ENCODE peak calls at places on chromosomes 2 and 18, in five cellular contexts. One of them, this sample, is unnamed.

GRCh38 chr2:149732001-149732685 is 144.6 kb upstream of the MMADHC start:
- DNase-seq in H9: no peak
- DNase-seq in neuronal stem cell: no peak
- DNase-seq in mesenchymal stem cell: peak; percentile 55
- DNase-seq in IMR-90: peak; percentile 54
- DNase-seq in this sample: no peak

GRCh38 chr18:35247412-35248249 is 6.8 kb downstream of the ZNF397 start:
- DNase-seq in neuronal stem cell: no peak
- DNase-seq in mesenchymal stem cell: no peak
- DNase-seq in IMR-90: no peak
- DNase-seq in H9: no peak
- DNase-seq in this sample: no peak

GRCh38 chr2:84194906-84195644 is 264.0 kb downstream of the SUCLG1 start:
- DNase-seq in neuronal stem cell: no peak
- DNase-seq in IMR-90: no peak
- DNase-seq in H9: no peak
- DNase-seq in mesenchymal stem cell: no peak
- DNase-seq in this sample: no peak

GRCh38 chr2:28981016-28981441 is at the start of gene TOGARAM2:
- DNase-seq in IMR-90: peak; percentile 51
- DNase-seq in neuronal stem cell: no peak
- DNase-seq in H9: no peak
- DNase-seq in mesenchymal stem cell: peak; percentile 65
- DNase-seq in this sample: no peak

GRCh38 chr18:21110667-21111350 is 804 bp downstream of the ROCK1 start:
- DNase-seq in mesenchymal stem cell: peak; percentile 56
- DNase-seq in neuronal stem cell: peak; percentile 29
- DNase-seq in IMR-90: peak; percentile 46
- DNase-seq in H9: peak; percentile 38
- DNase-seq in this sample: peak; percentile 67

GRCh38 chr2:7795358-7796199 is 878.4 kb downstream of the RNF144A start:
- DNase-seq in IMR-90: peak; percentile 25
- DNase-seq in neuronal stem cell: no peak
- DNase-seq in mesenchymal stem cell: peak; percentile 20
- DNase-seq in H9: no peak
- DNase-seq in this sample: no peak

GRCh38 chr2:9146656-9147055 is 60.0 kb upstream of the ASAP2 start:
- DNase-seq in mesenchymal stem cell: no peak
- DNase-seq in IMR-90: no peak
- DNase-seq in H9: no peak
- DNase-seq in neuronal stem cell: no peak
- DNase-seq in this sample: no peak

GRCh38 chr2:104102615-104103014 is 751.3 kb upstream of the POU3F3 start:
- DNase-seq in mesenchymal stem cell: no peak
- DNase-seq in IMR-90: no peak
- DNase-seq in H9: no peak
- DNase-seq in neuronal stem cell: no peak
- DNase-seq in this sample: no peak

GRCh38 chr2:23092831-23093230 is 292.1 kb upstream of the KLHL29 start:
- DNase-seq in mesenchymal stem cell: peak; percentile 1
- DNase-seq in H9: no peak
- DNase-seq in IMR-90: peak; percentile 2
- DNase-seq in neuronal stem cell: peak; percentile 53
- DNase-seq in this sample: no peak

GRCh38 chr2:121076501-121076820 is 208.5 kb downstream of the TFCP2L1 start:
- DNase-seq in IMR-90: no peak
- DNase-seq in mesenchymal stem cell: no peak
- DNase-seq in neuronal stem cell: no peak
- DNase-seq in H9: no peak
- DNase-seq in this sample: peak; percentile 68

GRCh38 chr2:235860846-235861245 is 307.3 kb downstream of the GBX2 start:
- DNase-seq in H9: no peak
- DNase-seq in neuronal stem cell: no peak
- DNase-seq in mesenchymal stem cell: no peak
- DNase-seq in IMR-90: peak; percentile 10
- DNase-seq in this sample: no peak

GRCh38 chr2:64767670-64768425 is 114.1 kb upstream of the SERTAD2 start:
- DNase-seq in H9: peak; percentile 75
- DNase-seq in IMR-90: peak; percentile 89
- DNase-seq in neuronal stem cell: peak; percentile 79
- DNase-seq in mesenchymal stem cell: peak; percentile 93
- DNase-seq in this sample: peak; percentile 82
- H4K91ac ChIP-seq in H9: no peak overlapping the region
- H4K91ac ChIP-seq in IMR-90: peak overlapping the region; percentile 82
- H4K91ac ChIP-seq in neuronal stem cell: peak overlapping the region; percentile 97
- H4K91ac ChIP-seq in mesenchymal stem cell: peak overlapping the region; percentile 96
- H4K91ac ChIP-seq in this sample: no peak overlapping the region

DNA sequence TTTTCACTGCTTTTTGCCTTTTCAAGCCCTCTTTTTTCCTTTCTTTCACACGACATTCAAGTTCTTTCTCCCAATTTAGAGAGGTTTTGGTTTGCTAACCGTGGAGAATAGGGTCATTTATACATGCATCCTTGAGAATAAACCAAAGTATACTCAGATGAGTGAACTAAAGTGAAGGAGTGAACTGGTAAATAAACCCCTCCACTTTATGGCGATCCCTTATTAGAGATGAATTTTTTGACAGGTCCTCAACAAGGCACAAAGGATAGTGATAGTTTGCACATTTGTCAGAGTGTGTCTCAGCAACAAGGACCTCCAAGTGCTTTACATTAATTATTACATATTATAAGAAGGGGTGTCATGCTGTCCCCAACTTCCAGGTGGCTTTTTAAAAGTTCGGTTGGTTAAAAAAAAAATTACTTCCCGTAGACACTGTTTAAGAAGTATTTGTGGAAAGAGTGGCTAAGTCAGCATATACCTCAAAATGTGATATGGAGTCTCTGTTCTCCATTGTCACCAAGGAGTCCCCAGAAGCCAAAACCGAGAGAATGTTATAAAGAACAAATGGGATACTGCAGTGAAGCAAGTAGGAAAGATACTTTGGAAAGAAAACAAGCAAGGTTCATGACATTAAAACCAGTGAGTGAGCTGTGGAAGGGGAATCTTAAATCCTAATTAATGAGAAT is 1.7 kb upstream of the SLC40A1 start:
- DNase-seq in IMR-90: no peak
- DNase-seq in mesenchymal stem cell: no peak
- DNase-seq in neuronal stem cell: no peak
- DNase-seq in H9: no peak
- DNase-seq in this sample: no peak
- H4K91ac ChIP-seq in IMR-90: no peak overlapping the region
- H4K91ac ChIP-seq in mesenchymal stem cell: no peak overlapping the region
- H4K91ac ChIP-seq in neuronal stem cell: no peak overlapping the region
- H4K91ac ChIP-seq in H9: no peak overlapping the region
- H4K91ac ChIP-seq in this sample: no peak overlapping the region

GRCh38 chr2:74441690-74442482 is at the start of gene RTKN:
- DNase-seq in neuronal stem cell: peak; percentile 50
- DNase-seq in mesenchymal stem cell: no peak
- DNase-seq in IMR-90: no peak
- DNase-seq in H9: peak; percentile 87
- DNase-seq in this sample: peak; percentile 94
- H4K91ac ChIP-seq in neuronal stem cell: no peak within 1 kb of the TSS
- H4K91ac ChIP-seq in mesenchymal stem cell: peak within 1 kb of the TSS; percentile 10
- H4K91ac ChIP-seq in IMR-90: peak within 1 kb of the TSS; percentile 73
- H4K91ac ChIP-seq in H9: no peak within 1 kb of the TSS
- H4K91ac ChIP-seq in this sample: peak within 1 kb of the TSS; percentile 38

GRCh38 chr2:218347172-218347571 is 9.5 kb upstream of the CATIP start:
- DNase-seq in IMR-90: no peak
- DNase-seq in mesenchymal stem cell: no peak
- DNase-seq in neuronal stem cell: no peak
- DNase-seq in H9: no peak
- DNase-seq in this sample: no peak
- H4K91ac ChIP-seq in IMR-90: no peak overlapping the region
- H4K91ac ChIP-seq in mesenchymal stem cell: no peak overlapping the region
- H4K91ac ChIP-seq in neuronal stem cell: no peak overlapping the region
- H4K91ac ChIP-seq in H9: no peak overlapping the region
- H4K91ac ChIP-seq in this sample: no peak overlapping the region

GRCh38 chr2:241314181-241314932 is 1.1 kb downstream of the HDLBP start:
- DNase-seq in IMR-90: peak; percentile 57
- DNase-seq in H9: no peak
- DNase-seq in neuronal stem cell: no peak
- DNase-seq in mesenchymal stem cell: peak; percentile 71
- DNase-seq in this sample: no peak
- H4K91ac ChIP-seq in IMR-90: peak overlapping the region; percentile 96
- H4K91ac ChIP-seq in H9: no peak overlapping the region
- H4K91ac ChIP-seq in neuronal stem cell: no peak overlapping the region
- H4K91ac ChIP-seq in mesenchymal stem cell: peak overlapping the region; percentile 94
- H4K91ac ChIP-seq in this sample: peak overlapping the region; percentile 75

DNA sequence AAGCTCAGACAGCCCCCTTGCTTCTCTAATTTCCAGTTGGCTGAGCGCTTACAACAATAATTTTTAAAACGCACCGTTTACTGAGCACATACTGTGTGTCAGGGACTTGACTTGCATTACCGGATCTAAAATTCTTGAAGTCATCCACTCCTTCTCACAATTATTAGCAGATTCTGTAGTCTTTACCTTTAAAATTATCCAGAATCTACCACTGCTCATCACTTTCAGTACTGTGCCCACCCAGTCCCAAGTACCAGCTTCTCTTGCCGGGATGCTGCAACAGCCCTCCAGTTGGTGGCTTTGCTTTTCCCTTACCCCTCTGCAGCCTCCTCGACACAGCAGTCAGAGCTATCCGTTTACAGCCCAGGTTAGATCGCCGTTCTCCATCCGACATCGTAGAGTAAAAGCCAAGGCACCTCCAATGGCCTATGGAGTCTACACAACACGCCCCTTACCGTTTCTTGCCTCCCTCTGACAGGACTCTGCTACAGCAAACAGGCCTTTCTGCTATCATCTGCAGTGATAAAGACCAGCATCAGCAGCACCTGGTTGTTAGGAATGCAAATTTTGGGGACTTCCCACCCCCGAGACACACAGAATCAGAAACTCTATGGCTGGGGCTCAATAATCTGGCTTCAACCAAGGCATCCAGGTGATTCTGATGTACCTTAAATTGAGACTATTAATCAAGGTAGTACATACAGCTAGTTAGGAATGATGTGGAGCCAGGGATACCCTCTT is 75.2 kb upstream of the TSPYL6 start:
- DNase-seq in H9: no peak
- DNase-seq in mesenchymal stem cell: no peak
- DNase-seq in neuronal stem cell: no peak
- DNase-seq in IMR-90: no peak
- DNase-seq in this sample: no peak
- H4K91ac ChIP-seq in H9: no peak overlapping the region
- H4K91ac ChIP-seq in mesenchymal stem cell: peak overlapping the region; percentile 57
- H4K91ac ChIP-seq in neuronal stem cell: no peak overlapping the region
- H4K91ac ChIP-seq in IMR-90: peak overlapping the region; percentile 5
- H4K91ac ChIP-seq in this sample: no peak overlapping the region

GRCh38 chr2:27241761-27242613 is 20.9 kb downstream of the SLC30A3 start:
- DNase-seq in H9: no peak
- DNase-seq in neuronal stem cell: no peak
- DNase-seq in IMR-90: no peak
- DNase-seq in mesenchymal stem cell: no peak
- DNase-seq in this sample: no peak
- H4K91ac ChIP-seq in H9: no peak overlapping the region
- H4K91ac ChIP-seq in neuronal stem cell: no peak overlapping the region
- H4K91ac ChIP-seq in IMR-90: no peak overlapping the region
- H4K91ac ChIP-seq in mesenchymal stem cell: no peak overlapping the region
- H4K91ac ChIP-seq in this sample: no peak overlapping the region

DNA sequence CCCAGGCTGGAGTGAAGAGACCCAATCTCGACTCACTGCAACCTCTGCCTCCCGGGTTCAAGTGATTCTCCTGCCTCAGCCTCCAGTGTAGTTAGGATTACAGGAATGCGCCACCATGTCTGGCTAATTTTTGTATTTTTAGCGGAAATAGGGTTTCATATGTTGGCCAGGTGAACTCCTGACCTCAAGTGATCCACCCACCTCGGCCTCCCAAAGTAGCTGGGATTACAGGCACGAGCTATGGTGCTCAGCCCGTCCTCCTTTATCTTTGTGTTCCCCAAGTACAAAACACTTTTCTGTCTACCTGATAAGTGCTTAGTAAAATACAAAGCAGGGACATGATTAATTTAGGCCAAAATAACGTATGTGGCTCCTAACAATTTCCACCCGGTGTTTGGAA is 91.2 kb upstream of the STK17B start:
- DNase-seq in H9: no peak
- DNase-seq in mesenchymal stem cell: no peak
- DNase-seq in neuronal stem cell: no peak
- DNase-seq in IMR-90: no peak
- DNase-seq in this sample: no peak
- H4K91ac ChIP-seq in H9: no peak overlapping the region
- H4K91ac ChIP-seq in mesenchymal stem cell: peak overlapping the region; percentile 83
- H4K91ac ChIP-seq in neuronal stem cell: no peak overlapping the region
- H4K91ac ChIP-seq in IMR-90: no peak overlapping the region
- H4K91ac ChIP-seq in this sample: no peak overlapping the region

DNA sequence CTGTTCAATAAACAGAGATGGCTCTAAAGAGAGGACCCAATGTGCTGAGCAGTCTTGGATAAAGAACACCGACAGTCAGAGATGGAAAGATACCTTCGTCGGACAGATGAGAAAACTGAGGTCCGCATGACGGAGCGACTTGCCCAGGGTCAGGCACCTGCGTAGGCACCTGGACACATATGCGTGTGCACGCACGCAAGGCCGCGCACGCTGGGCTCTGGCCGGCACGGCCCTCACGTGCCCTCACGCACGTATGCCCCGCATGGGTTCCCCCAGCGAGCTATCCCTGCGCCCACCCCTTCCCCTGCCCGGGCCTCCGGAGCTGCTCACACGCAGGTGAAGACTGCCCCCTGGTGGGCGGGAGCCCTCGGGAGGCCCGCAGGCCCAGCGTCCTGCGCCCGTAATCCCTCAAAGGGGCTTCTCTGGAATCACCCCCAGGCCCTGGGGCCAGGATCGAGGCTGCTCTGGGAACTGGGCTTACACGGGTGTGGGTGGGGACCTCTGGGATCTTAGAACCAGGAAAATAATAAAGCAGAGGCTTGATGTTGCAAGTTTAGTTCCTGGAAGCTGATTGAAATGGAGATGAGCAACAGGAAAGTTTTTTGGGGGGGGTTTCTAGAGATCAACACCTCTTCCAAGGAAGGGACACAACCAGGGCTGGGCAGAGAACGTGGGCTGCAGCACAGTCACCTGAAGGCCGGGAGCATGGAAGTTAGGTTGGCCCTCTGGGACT is 246.3 kb downstream of the TNS1 start:
- DNase-seq in H9: peak; percentile 91
- DNase-seq in mesenchymal stem cell: peak; percentile 63
- DNase-seq in IMR-90: peak; percentile 64
- DNase-seq in neuronal stem cell: peak; percentile 77
- DNase-seq in this sample: peak; percentile 79
- H4K91ac ChIP-seq in H9: no peak overlapping the region
- H4K91ac ChIP-seq in mesenchymal stem cell: no peak overlapping the region
- H4K91ac ChIP-seq in IMR-90: no peak overlapping the region
- H4K91ac ChIP-seq in neuronal stem cell: no peak overlapping the region
- H4K91ac ChIP-seq in this sample: peak overlapping the region; percentile 63

DNA sequence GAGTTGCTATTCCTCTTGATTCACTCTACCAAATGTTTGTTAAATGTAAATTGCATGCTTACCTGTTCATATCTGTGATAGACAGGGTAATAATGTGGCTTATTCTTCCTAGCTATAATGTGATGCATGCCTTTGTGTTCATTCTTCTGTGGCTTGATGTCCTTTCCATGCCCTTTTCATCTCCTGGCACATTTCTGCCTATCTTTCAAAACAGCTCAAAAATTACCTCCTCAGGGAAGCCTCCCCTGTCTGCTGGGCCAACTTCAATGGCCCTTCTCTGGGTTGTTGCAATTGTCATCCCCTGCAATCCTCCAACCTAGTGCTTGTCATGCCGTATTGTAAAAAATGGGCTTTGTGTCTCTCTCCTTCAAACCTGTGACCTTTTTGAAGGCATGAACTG is 52.8 kb upstream of the LHCGR start:
- DNase-seq in neuronal stem cell: no peak
- DNase-seq in mesenchymal stem cell: no peak
- DNase-seq in H9: no peak
- DNase-seq in IMR-90: no peak
- DNase-seq in this sample: no peak
- H4K91ac ChIP-seq in neuronal stem cell: no peak overlapping the region
- H4K91ac ChIP-seq in mesenchymal stem cell: no peak overlapping the region
- H4K91ac ChIP-seq in H9: no peak overlapping the region
- H4K91ac ChIP-seq in IMR-90: no peak overlapping the region
- H4K91ac ChIP-seq in this sample: no peak overlapping the region